ENCODE peak calls at places on chromosomes 6 and 20, in four cellular contexts. One of them, this sample, is unnamed.
A peak's percentile ranks its signal among the peaks of the same experiment; 100 is the strongest.

GRCh38 chr6:34583461-34583860 is 27.3 kb upstream of the SPDEF start:
- DNase-seq in H1: no peak
- DNase-seq in K562: no peak
- DNase-seq in SK-N-SH: no peak
- DNase-seq in this sample: no peak

GRCh38 chr20:32829291-32830005 is 9.7 kb downstream of the MAPRE1 start:
- DNase-seq in H1: no peak
- DNase-seq in K562: no peak
- DNase-seq in SK-N-SH: no peak
- DNase-seq in this sample: no peak

GRCh38 chr20:22586645-22587310 is 2.4 kb upstream of the FOXA2 start:
- DNase-seq in H1: no peak
- DNase-seq in SK-N-SH: peak; percentile 74
- DNase-seq in K562: peak; percentile 78
- DNase-seq in this sample: no peak

GRCh38 chr6:19410477-19410876 is 426.7 kb upstream of the ID4 start:
- DNase-seq in SK-N-SH: no peak
- DNase-seq in K562: no peak
- DNase-seq in H1: no peak
- DNase-seq in this sample: no peak

GRCh38 chr6:35493307-35493983 is 3.4 kb downstream of the TEAD3 start:
- DNase-seq in H1: no peak
- DNase-seq in K562: no peak
- DNase-seq in SK-N-SH: no peak
- DNase-seq in this sample: no peak

GRCh38 chr6:52013035-52013434 is 74.4 kb downstream of the PKHD1 start:
- DNase-seq in SK-N-SH: no peak
- DNase-seq in H1: no peak
- DNase-seq in K562: no peak
- DNase-seq in this sample: no peak

GRCh38 chr6:129936329-129937165 is 75.4 kb upstream of the TMEM244 start:
- DNase-seq in K562: peak; percentile 26
- DNase-seq in SK-N-SH: no peak
- DNase-seq in H1: peak; percentile 25
- DNase-seq in this sample: peak; percentile 21

GRCh38 chr6:157272866-157273755 is 50.2 kb downstream of the TMEM242 start:
- DNase-seq in H1: no peak
- DNase-seq in K562: peak; percentile 54
- DNase-seq in SK-N-SH: no peak
- DNase-seq in this sample: no peak

GRCh38 chr20:63027425-63028389 is 20.9 kb upstream of the BHLHE23 start:
- DNase-seq in K562: no peak
- DNase-seq in H1: no peak
- DNase-seq in SK-N-SH: peak; percentile 76
- DNase-seq in this sample: no peak

GRCh38 chr6:139655783-139656705 is 281.6 kb upstream of the CITED2 start:
- DNase-seq in H1: no peak
- DNase-seq in SK-N-SH: no peak
- DNase-seq in K562: peak; percentile 33
- DNase-seq in this sample: no peak

GRCh38 chr6:159837141-159837490 is 37.0 kb downstream of the PNLDC1 start:
- DNase-seq in K562: no peak
- DNase-seq in H1: no peak
- DNase-seq in SK-N-SH: no peak
- DNase-seq in this sample: no peak

GRCh38 chr6:42368156-42368555 is 83.6 kb downstream of the TRERF1 start:
- DNase-seq in SK-N-SH: no peak
- DNase-seq in K562: peak; percentile 36
- DNase-seq in H1: no peak
- DNase-seq in this sample: no peak

GRCh38 chr6:151481752-151482151 is 12.1 kb upstream of the CCDC170 start:
- DNase-seq in K562: no peak
- DNase-seq in SK-N-SH: no peak
- DNase-seq in H1: no peak
- DNase-seq in this sample: no peak

GRCh38 chr20:39112196-39112743 is 150.1 kb downstream of the DHX35 start:
- DNase-seq in K562: peak; percentile 82
- DNase-seq in H1: peak; percentile 54
- DNase-seq in SK-N-SH: peak; percentile 91
- DNase-seq in this sample: no peak

GRCh38 chr6:121944361-121944760 is 455.1 kb upstream of the HSF2 start:
- DNase-seq in H1: no peak
- DNase-seq in SK-N-SH: no peak
- DNase-seq in K562: no peak
- DNase-seq in this sample: no peak

GRCh38 chr6:33173228-33174180 is 18.8 kb downstream of the COL11A2 start:
- DNase-seq in SK-N-SH: no peak
- DNase-seq in K562: no peak
- DNase-seq in H1: no peak
- DNase-seq in this sample: no peak

GRCh38 chr20:61723538-61724257 is 342.0 kb downstream of the TAF4 start:
- DNase-seq in K562: no peak
- DNase-seq in H1: no peak
- DNase-seq in SK-N-SH: no peak
- DNase-seq in this sample: no peak
- TF ChIP-seq GABPA in K562: no peak
- TF ChIP-seq GABPA in H1: no peak
- TF ChIP-seq GABPA in SK-N-SH: no peak
- TF ChIP-seq GABPA in this sample: no peak

GRCh38 chr6:110590821-110591351 is 114.5 kb upstream of the SLC22A16 start:
- DNase-seq in SK-N-SH: no peak
- DNase-seq in K562: no peak
- DNase-seq in H1: no peak
- DNase-seq in this sample: peak; percentile 32
- TF ChIP-seq NRF1 in SK-N-SH: no peak
- TF ChIP-seq NRF1 in K562: no peak
- TF ChIP-seq NRF1 in H1: no peak
- TF ChIP-seq NRF1 in this sample: no peak

GRCh38 chr6:29970711-29971110 is 28.4 kb downstream of the HLA-A start:
- DNase-seq in SK-N-SH: peak; percentile 34
- DNase-seq in K562: no peak
- DNase-seq in H1: no peak
- DNase-seq in this sample: no peak
- TF ChIP-seq CTCF in SK-N-SH: no peak
- TF ChIP-seq CTCF in K562: no peak
- TF ChIP-seq CTCF in H1: no peak
- TF ChIP-seq CTCF in this sample: no peak

GRCh38 chr20:45487231-45487635 is 17.7 kb downstream of the WFDC2 start:
- DNase-seq in H1: no peak
- DNase-seq in SK-N-SH: peak; percentile 50
- DNase-seq in K562: peak; percentile 52
- DNase-seq in this sample: no peak
- TF ChIP-seq GABPA in H1: no peak
- TF ChIP-seq GABPA in SK-N-SH: no peak
- TF ChIP-seq GABPA in K562: no peak
- TF ChIP-seq GABPA in this sample: no peak

DNA sequence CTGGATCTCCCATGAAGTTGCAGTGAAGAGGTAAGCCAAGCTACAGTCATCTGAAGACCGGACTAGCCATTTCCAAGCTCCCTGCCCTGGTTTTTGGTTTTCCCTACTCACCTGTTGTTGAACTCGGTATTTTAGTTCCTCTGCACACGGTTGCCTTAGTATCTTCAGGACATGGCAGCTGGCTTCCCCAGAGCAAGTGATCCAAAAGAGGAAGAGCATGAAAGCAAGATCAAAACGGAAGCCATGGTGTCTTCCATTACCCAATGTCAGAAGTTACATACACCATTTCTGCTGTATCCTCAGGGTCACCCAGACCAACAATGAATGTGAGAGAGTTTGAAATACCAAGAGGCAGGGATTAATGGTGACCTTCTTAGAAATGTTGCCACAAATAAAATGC is 276.6 kb upstream of the CNR1 start:
- DNase-seq in K562: no peak
- DNase-seq in H1: no peak
- DNase-seq in SK-N-SH: no peak
- DNase-seq in this sample: no peak
- TF ChIP-seq NRF1 in K562: no peak
- TF ChIP-seq NRF1 in H1: no peak
- TF ChIP-seq NRF1 in SK-N-SH: no peak
- TF ChIP-seq NRF1 in this sample: no peak

DNA sequence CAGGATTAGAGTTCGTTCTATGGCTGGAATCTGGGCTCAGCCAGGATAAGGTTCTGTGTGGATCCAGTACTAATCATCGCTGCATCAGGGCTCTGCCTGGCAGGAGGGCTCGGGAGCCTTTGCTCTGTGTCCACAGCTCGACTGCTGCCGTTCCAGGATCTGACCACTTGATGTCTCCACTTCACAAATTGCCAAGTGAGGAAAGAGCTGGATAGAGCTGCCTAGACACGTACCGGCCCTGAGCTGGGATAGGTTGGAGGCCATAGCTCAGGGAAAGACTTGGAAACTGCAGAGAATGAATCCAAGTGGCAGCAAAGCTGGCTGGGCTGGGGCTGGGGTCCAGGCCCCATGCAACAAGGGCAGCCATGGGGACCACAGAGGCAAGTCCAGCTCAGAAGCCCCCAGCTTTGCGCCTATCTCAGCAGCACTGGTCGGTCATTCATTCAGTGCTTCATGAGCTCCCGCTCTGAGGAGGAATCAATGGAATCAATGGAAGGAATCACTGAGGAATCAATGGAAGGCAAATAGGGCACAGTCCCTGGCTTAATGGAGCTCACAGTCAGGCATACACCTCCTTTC is 38.0 kb upstream of the TOP1 start:
- DNase-seq in K562: peak; percentile 85
- DNase-seq in SK-N-SH: peak; percentile 84
- DNase-seq in H1: peak; percentile 70
- DNase-seq in this sample: peak; percentile 70
- TF ChIP-seq CTCF in K562: peak; percentile 86
- TF ChIP-seq CTCF in SK-N-SH: peak; percentile 85
- TF ChIP-seq CTCF in H1: peak; percentile 75
- TF ChIP-seq CTCF in this sample: peak; percentile 90

GRCh38 chr20:25669826-25670422 is 26.7 kb downstream of the ZNF337 start:
- DNase-seq in K562: no peak
- DNase-seq in H1: no peak
- DNase-seq in SK-N-SH: peak; percentile 30
- DNase-seq in this sample: no peak
- TF ChIP-seq GABPA in K562: no peak
- TF ChIP-seq GABPA in H1: no peak
- TF ChIP-seq GABPA in SK-N-SH: no peak
- TF ChIP-seq GABPA in this sample: no peak

GRCh38 chr20:49406666-49407065 is 75.8 kb downstream of the KCNB1 start:
- DNase-seq in SK-N-SH: no peak
- DNase-seq in K562: no peak
- DNase-seq in H1: no peak
- DNase-seq in this sample: no peak

GRCh38 chr20:49405696-49406095 is 76.8 kb downstream of the KCNB1 start:
- DNase-seq in H1: no peak
- DNase-seq in SK-N-SH: no peak
- DNase-seq in K562: no peak
- DNase-seq in this sample: no peak

GRCh38 chr20:49403911-49404310 is 78.6 kb downstream of the KCNB1 start:
- DNase-seq in H1: no peak
- DNase-seq in SK-N-SH: no peak
- DNase-seq in K562: no peak
- DNase-seq in this sample: no peak

GRCh38 chr20:49404461-49404860 is 78.0 kb downstream of the KCNB1 start:
- DNase-seq in SK-N-SH: no peak
- DNase-seq in H1: no peak
- DNase-seq in K562: no peak
- DNase-seq in this sample: no peak

DNA sequence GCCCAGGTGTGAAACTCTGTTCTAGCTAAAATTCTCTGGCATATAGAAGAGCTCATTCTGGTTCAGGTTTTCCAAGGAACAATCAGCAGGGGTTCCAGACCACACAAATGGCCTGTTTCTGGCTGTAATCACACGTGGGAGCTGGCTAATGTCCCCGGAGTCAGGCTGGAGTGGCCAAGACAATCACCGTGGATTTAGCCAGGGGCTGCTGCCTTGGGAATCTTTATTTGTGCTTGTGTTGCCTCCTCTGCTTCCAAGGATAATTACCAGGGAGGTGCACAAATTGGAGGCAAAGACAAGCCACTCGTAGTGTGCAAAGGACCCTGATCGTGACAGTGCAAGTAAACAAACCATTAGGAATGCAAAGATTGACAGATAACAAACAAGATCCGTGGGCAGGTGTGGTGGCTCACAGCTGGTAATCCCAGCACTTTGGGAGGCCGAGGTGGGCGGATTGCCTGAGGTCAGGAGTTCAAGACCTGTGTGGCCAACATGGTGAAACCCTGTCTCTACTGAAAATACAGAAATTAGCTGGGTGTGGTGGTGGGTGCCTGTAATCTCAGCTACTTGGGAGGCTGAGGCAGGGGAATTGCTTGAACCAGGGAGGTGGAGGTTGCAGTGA is 77.3 kb downstream of the KCNB1 start:
- DNase-seq in H1: no peak
- DNase-seq in SK-N-SH: no peak
- DNase-seq in K562: no peak
- DNase-seq in this sample: no peak
- TF ChIP-seq NRF1 in H1: no peak
- TF ChIP-seq NRF1 in SK-N-SH: no peak
- TF ChIP-seq NRF1 in K562: no peak
- TF ChIP-seq NRF1 in this sample: no peak

GRCh38 chr20:53827292-53827995 is 233.8 kb upstream of the ZNF217 start:
- DNase-seq in H1: no peak
- DNase-seq in SK-N-SH: no peak
- DNase-seq in K562: no peak
- DNase-seq in this sample: no peak

GRCh38 chr20:53827996-53828672 is 234.5 kb upstream of the ZNF217 start:
- DNase-seq in H1: no peak
- DNase-seq in SK-N-SH: no peak
- DNase-seq in K562: no peak
- DNase-seq in this sample: no peak

GRCh38 chr20:53829706-53830521 is 236.3 kb upstream of the ZNF217 start:
- DNase-seq in K562: peak; percentile 17
- DNase-seq in SK-N-SH: no peak
- DNase-seq in H1: no peak
- DNase-seq in this sample: no peak

GRCh38 chr20:53829086-53829703 is 235.6 kb upstream of the ZNF217 start:
- DNase-seq in K562: peak; percentile 51
- DNase-seq in SK-N-SH: no peak
- DNase-seq in H1: no peak
- DNase-seq in this sample: no peak

DNA sequence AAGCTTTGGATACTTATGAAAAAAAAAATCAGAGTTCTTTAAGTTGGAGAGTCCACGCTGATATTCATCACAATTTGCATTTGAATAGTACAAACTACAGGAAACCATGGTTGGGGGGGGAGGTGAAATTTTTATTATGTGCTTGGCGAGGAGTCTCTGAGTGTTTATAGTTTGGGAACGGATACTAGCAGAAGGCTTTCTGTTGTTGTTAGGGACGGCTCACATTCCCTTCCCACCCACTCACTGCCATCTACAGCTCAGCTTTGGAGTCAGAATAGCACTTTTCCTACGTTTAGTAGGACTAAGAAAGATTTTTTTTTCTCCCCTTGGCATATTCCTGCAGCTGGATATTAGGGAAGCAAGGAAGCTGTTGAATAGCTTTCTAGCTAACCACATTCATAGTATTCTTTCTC is 235.0 kb upstream of the ZNF217 start:
- DNase-seq in K562: peak; percentile 57
- DNase-seq in SK-N-SH: no peak
- DNase-seq in H1: no peak
- DNase-seq in this sample: no peak
- TF ChIP-seq CTCF in K562: no peak
- TF ChIP-seq CTCF in SK-N-SH: peak; percentile 42
- TF ChIP-seq CTCF in H1: no peak
- TF ChIP-seq CTCF in this sample: peak; percentile 4